ENCODE peak calls at places on chromosomes 16 and 17, in ten cellular contexts. W is NB4, Z is gastrocnemius medialis, X is suprapubic skin, N is A549, P is GM12878, E is sigmoid colon, S is tibial nerve, K is K562, C is uterus. B is an unnamed sample.

GRCh38 chr17:3532106-3532858 is 25.3 kb downstream of the TRPV3 start:
- DNase-seq in W (no peak), Z (no peak), X (peak), N (no peak), P (no peak), E (no peak), S (no peak), K (no peak), C (no peak), B (no peak)

GRCh38 chr17:17053446-17054379 is 11.5 kb downstream of the MPRIP start:
- DNase-seq in W (no peak), Z (peak), X (no peak), N (no peak), P (no peak), E (peak), S (no peak), K (no peak), C (peak), B (no peak)

GRCh38 chr17:18248300-18248731 is 10.2 kb downstream of the FLII start:
- DNase-seq in W (peak), Z (peak), X (no peak), N (peak), P (no peak), E (peak), S (no peak), K (peak), C (peak), B (peak)

GRCh38 chr16:31008154-31008950 is 2.1 kb downstream of the STX1B start:
- DNase-seq in W (no peak), Z (no peak), X (no peak), N (no peak), P (no peak), E (no peak), S (no peak), K (no peak), C (no peak), B (peak)

GRCh38 chr16:66326995-66327513 is 39.4 kb upstream of the CDH5 start:
- DNase-seq in W (no peak), Z (no peak), X (no peak), N (no peak), P (no peak), E (no peak), S (no peak), K (peak), C (no peak), B (no peak)

GRCh38 chr17:77722366-77722765 is 236.1 kb upstream of the TNRC6C start:
- DNase-seq in W (no peak), Z (no peak), X (peak), N (no peak), P (no peak), E (no peak), S (no peak), K (no peak), C (no peak), B (no peak)

GRCh38 chr17:49456172-49456965 is 38.7 kb upstream of the NGFR start:
- DNase-seq in W (peak), Z (no peak), X (no peak), N (no peak), P (no peak), E (no peak), S (no peak), K (no peak), C (peak), B (peak)

GRCh38 chr17:68344701-68345136 is 53.4 kb downstream of the ARSG start:
- DNase-seq in W (peak), Z (no peak), X (no peak), N (no peak), P (no peak), E (no peak), S (no peak), K (no peak), C (no peak), B (no peak)

GRCh38 chr17:35879748-35880654 is at the start of gene CCL5:
- DNase-seq in W (peak), Z (no peak), X (no peak), N (no peak), P (peak), E (no peak), S (no peak), K (peak), C (no peak), B (no peak)

GRCh38 chr16:23296994-23297393 is 5.1 kb upstream of the SCNN1B start:
- DNase-seq in W (peak), Z (no peak), X (no peak), N (peak), P (no peak), E (no peak), S (no peak), K (peak), C (no peak), B (peak)

GRCh38 chr17:80850817-80851216 is 140.8 kb upstream of the CHMP6 start:
- DNase-seq in W (no peak), Z (peak), X (no peak), N (no peak), P (no peak), E (peak), S (no peak), K (no peak), C (no peak), B (no peak)

GRCh38 chr17:13931111-13931526 is 138.2 kb upstream of the COX10 start:
- DNase-seq in W (peak), Z (peak), X (no peak), N (no peak), P (no peak), E (peak), S (no peak), K (no peak), C (peak), B (no peak)

DNA sequence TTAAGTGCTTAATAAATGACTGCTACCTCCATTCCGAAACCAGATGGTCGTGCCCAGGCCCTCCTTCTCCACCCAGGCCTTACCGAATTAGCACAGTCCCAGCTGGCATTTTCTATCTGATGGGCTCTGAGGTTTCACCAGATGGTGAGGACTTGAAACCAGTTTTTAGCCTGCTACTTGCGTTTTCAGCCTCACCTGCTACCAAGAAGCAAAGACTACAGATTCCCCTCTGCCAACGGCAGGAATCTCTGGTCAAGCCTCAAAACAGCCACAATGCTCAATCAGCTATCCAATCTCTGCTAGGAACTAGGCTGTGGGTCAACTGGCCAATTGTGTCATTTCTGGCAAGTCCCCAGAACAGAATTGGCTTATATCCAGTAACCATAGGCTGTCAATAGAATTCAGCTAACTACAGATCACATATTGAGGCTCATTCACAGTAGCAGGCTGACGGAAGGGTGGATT is 11.7 kb downstream of the PECAM1 start:
- DNase-seq in W (no peak), Z (no peak), X (no peak), N (no peak), P (peak), E (no peak), S (no peak), K (no peak), C (no peak), B (no peak)
- TF ChIP-seq POLR2A in W (no peak), Z (no peak), X (no peak), N (no peak), P (no peak), E (no peak), S (no peak), K (no peak), C (no peak), B (no peak)

GRCh38 chr16:52480237-52480636 is 66.7 kb downstream of the TOX3 start:
- DNase-seq in W (no peak), Z (no peak), X (no peak), N (no peak), P (no peak), E (no peak), S (no peak), K (no peak), C (no peak), B (no peak)

GRCh38 chr16:52488837-52489289 is 58.1 kb downstream of the TOX3 start:
- DNase-seq in W (no peak), Z (no peak), X (no peak), N (no peak), P (no peak), E (no peak), S (no peak), K (no peak), C (no peak), B (no peak)

GRCh38 chr16:52487849-52488457 is 59.0 kb downstream of the TOX3 start:
- DNase-seq in W (no peak), Z (no peak), X (no peak), N (no peak), P (no peak), E (no peak), S (no peak), K (no peak), C (no peak), B (no peak)

GRCh38 chr16:52482916-52483315 is 64.0 kb downstream of the TOX3 start:
- DNase-seq in W (no peak), Z (no peak), X (no peak), N (no peak), P (no peak), E (no peak), S (no peak), K (no peak), C (no peak), B (no peak)
- TF ChIP-seq POLR2A in W (no peak), Z (no peak), X (no peak), N (no peak), P (no peak), E (no peak), S (no peak), K (no peak), C (no peak), B (no peak)

DNA sequence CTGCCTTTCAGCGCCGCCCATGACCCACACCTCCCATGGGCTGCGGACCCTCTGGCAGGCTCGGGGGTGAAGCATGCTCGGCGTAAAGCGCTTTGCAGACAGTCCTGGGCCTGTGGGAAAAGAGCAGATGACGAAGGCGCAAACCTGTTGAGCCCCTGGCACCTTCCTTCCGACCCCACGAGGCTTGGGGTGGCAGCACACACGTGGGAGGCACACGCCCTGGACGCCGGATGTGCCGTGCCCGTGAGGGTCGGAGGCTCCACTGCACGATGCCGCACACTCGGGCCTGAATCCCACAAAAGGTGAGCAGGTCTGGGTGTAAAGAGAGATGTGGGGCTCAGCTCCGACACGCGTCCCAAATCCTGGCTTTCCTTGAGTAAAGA is 71.1 kb downstream of the LMF1 start:
- DNase-seq in W (no peak), Z (no peak), X (no peak), N (no peak), P (no peak), E (no peak), S (no peak), K (no peak), C (no peak), B (no peak)
- TF ChIP-seq POLR2A in W (no peak), Z (no peak), X (no peak), N (no peak), P (no peak), E (no peak), S (no peak), K (no peak), C (no peak), B (no peak)

GRCh38 chr16:88810868-88811599 is 694 bp downstream of the APRT start:
- DNase-seq in W (peak), Z (peak), X (peak), N (peak), P (no peak), E (peak), S (peak), K (peak), C (peak), B (peak)

GRCh38 chr16:88811600-88811849 is 203 bp downstream of the APRT start:
- DNase-seq in W (no peak), Z (no peak), X (no peak), N (no peak), P (no peak), E (no peak), S (no peak), K (no peak), C (no peak), B (no peak)

GRCh38 chr16:88810166-88810867 is 1.4 kb downstream of the APRT start:
- DNase-seq in W (peak), Z (no peak), X (no peak), N (no peak), P (no peak), E (no peak), S (no peak), K (peak), C (no peak), B (no peak)

GRCh38 chr16:88813396-88814143 is 1.8 kb upstream of the APRT start:
- DNase-seq in W (no peak), Z (no peak), X (no peak), N (no peak), P (no peak), E (no peak), S (no peak), K (no peak), C (no peak), B (no peak)

DNA sequence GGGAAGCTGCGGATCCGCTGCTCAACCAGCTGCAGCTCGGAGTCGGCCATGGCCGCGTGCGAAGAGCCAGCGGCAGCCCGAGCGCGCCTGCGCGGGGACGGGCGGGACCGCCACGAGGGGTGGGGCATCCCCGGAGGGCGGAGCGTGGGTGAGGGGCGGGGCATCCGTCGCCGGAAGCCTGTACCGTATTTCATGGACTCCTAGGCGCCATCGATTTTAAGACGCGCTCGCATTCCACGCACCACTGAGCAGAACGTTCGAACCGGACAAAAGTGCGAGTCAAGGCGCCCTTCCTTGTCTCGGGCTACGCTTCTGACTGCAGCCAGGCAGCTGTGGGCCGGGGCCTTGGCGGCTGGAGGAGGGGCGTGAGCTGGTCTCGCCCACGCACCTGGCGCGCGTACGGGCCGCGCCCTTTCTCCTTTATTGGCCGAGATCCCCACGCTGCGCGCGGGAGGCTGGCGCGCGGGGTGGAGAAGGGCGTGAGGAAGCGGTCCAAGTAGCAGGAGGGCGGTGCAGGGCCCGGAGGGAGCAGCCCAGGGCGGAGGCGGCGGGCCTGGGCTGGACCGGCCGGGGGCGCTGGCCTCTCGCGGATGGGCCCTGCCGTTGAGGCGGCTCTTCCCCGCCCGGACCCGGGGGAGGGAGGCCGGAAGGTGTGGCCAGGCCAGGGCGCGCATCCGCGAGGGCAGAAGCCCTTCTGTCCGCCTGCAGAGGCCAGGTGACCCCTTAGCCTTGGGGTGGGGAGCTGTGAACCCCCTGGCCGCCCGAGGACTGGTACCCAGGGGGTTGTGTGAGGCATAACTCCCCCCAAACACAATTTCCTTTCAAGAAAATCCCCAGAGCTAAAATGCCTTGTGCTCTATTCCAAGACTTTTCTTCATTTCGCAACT is at the start of gene APRT:
- DNase-seq in W (peak), Z (peak), X (peak), N (peak), P (peak), E (peak), S (peak), K (peak), C (peak), B (peak)
- TF ChIP-seq POLR2A in W (peak), Z (peak), X (no peak), N (peak), P (peak), E (no peak), S (peak), K (peak), C (peak), B (peak)

GRCh38 chr17:40464392-40464855 is 21.2 kb downstream of the IGFBP4 start:
- DNase-seq in W (no peak), Z (no peak), X (no peak), N (no peak), P (no peak), E (no peak), S (no peak), K (no peak), C (no peak), B (no peak)
- TF ChIP-seq POLR2A in W (no peak), Z (no peak), X (no peak), N (no peak), P (no peak), E (no peak), S (no peak), K (no peak), C (no peak), B (no peak)

GRCh38 chr16:56425439-56425832 is at the start of gene AMFR:
- DNase-seq in W (peak), Z (peak), X (peak), N (peak), P (no peak), E (peak), S (peak), K (peak), C (peak), B (peak)

GRCh38 chr16:56426585-56426984 is 1.2 kb upstream of the AMFR start:
- DNase-seq in W (no peak), Z (no peak), X (no peak), N (no peak), P (no peak), E (no peak), S (no peak), K (no peak), C (no peak), B (no peak)

GRCh38 chr16:56424404-56424765 is 960 bp downstream of the AMFR start:
- DNase-seq in W (peak), Z (no peak), X (no peak), N (no peak), P (no peak), E (no peak), S (no peak), K (no peak), C (no peak), B (no peak)

GRCh38 chr16:56423584-56424403 is 1.6 kb downstream of the AMFR start:
- DNase-seq in W (peak), Z (no peak), X (no peak), N (no peak), P (peak), E (no peak), S (no peak), K (peak), C (no peak), B (no peak)

DNA sequence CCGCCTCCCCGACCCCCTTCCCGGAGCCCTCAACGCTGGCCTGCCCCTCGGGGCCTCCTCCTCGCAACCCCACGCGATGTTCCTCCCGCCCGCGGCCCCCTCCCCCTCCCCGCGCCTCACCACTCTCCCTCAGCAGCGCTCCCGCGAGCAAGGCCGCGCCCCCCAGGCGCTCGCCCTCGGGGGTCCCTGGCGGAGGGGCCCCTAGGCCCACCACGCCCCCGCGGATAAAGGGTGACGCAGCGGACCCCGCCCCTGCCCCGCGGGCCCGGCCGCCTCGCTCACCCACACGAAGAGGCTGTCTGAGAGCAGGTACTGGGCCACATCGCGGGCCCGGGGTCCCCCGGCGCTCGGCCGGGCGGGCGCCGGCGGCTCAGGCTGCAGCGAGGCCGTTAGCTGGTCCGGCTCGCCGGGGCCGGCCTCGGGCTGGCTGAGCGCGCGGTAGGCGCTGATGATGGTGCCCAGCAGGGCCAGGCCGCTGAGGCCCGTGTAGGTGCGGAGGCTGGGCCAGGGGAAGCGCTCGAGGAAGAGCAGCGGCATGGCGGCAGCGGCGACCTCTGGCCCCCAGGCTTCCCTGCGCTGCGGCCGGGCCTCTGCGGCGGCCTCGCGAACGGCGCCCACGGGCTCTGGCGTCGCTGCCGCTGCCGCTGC is 430 bp downstream of the AMFR start:
- DNase-seq in W (peak), Z (peak), X (peak), N (peak), P (no peak), E (peak), S (no peak), K (peak), C (peak), B (peak)
- TF ChIP-seq POLR2A in W (no peak), Z (no peak), X (no peak), N (no peak), P (no peak), E (no peak), S (no peak), K (no peak), C (no peak), B (no peak)

GRCh38 chr17:64506201-64506575 is at the start of gene DDX5:
- DNase-seq in W (no peak), Z (peak), X (peak), N (peak), P (no peak), E (peak), S (peak), K (peak), C (peak), B (peak)
- TF ChIP-seq POLR2A in W (peak), Z (peak), X (peak), N (peak), P (peak), E (peak), S (peak), K (peak), C (peak), B (peak)